ENCODE peak calls at places on chromosomes 12 and 14, in seven cellular contexts. F is effector CD8-positive, alpha-beta T cell; L is stimulated activated effector memory CD8-positive, alpha-beta T cell treated with anti-CD3 and anti-CD28 coated beads, Interleukin-12 subunit alpha, Interleukin-12 subunit beta, amount 100 ng/mL, for 72 hours; A is GM12892; C is AG04449; I is T-helper 2 cell; G is hepatocyte. T is an unnamed sample.

GRCh38 chr14:57302883-57303282 is 34.1 kb downstream of the AP5M1 start:
- DNase-seq in F (no peak), L (no peak), A (no peak), C (no peak), I (no peak), G (no peak), T (no peak)

GRCh38 chr12:16238661-16239060 is 38.8 kb downstream of the SLC15A5 start:
- DNase-seq in F (no peak), L (no peak), A (no peak), C (no peak), I (no peak), G (no peak), T (no peak)

GRCh38 chr12:109656681-109657262 is 56.9 kb upstream of the FAM222A start:
- DNase-seq in F (no peak), L (no peak), A (no peak), C (no peak), I (no peak), G (no peak), T (peak)

GRCh38 chr12:60035835-60036234 is 440.0 kb downstream of the SLC16A7 start:
- DNase-seq in F (no peak), L (no peak), A (no peak), C (no peak), I (no peak), G (no peak), T (no peak)

GRCh38 chr12:131784909-131785762 is 43.1 kb upstream of the MMP17 start:
- DNase-seq in F (no peak), L (no peak), A (no peak), C (no peak), I (no peak), G (no peak), T (no peak)

GRCh38 chr14:99946652-99947489 is 118.4 kb upstream of the EVL start:
- DNase-seq in F (peak), L (peak), A (peak), C (no peak), I (peak), G (peak), T (peak)

GRCh38 chr12:19624401-19624930 is 185.2 kb downstream of the AEBP2 start:
- DNase-seq in F (no peak), L (no peak), A (no peak), C (no peak), I (no peak), G (peak), T (peak)

GRCh38 chr14:101624579-101624978 is 63.3 kb downstream of the DIO3 start:
- DNase-seq in F (no peak), L (no peak), A (no peak), C (no peak), I (no peak), G (no peak), T (peak)

GRCh38 chr12:111137968-111138367 is 217.6 kb upstream of the MYL2 start:
- DNase-seq in F (no peak), L (no peak), A (no peak), C (no peak), I (no peak), G (no peak), T (no peak)

GRCh38 chr12:93427779-93428564 is 13.8 kb downstream of the UBE2N start:
- DNase-seq in F (no peak), L (no peak), A (no peak), C (no peak), I (no peak), G (no peak), T (no peak)

T was measured in left kidney.